ENCODE peak calls at places on chromosome 18, in four cellular contexts. U is K562, S is HepG2, M is GM12878. Q is an unnamed sample.

GRCh38 chr18:33116376-33116775 is 324.1 kb downstream of the CCDC178 start:
- DNase-seq in U (no peak), M (no peak), S (no peak), Q (no peak)

GRCh38 chr18:46590103-46590502 is 66.9 kb downstream of the LOXHD1 start:
- DNase-seq in S (no peak), U (no peak), M (no peak), Q (no peak)

GRCh38 chr18:26746284-26747130 is 119.0 kb downstream of the AQP4 start:
- DNase-seq in U (no peak), M (no peak), S (peak), Q (no peak)

GRCh38 chr18:9474103-9474982 is 970 bp upstream of the RALBP1 start:
- DNase-seq in M (no peak), U (no peak), S (peak), Q (peak)

GRCh38 chr18:57846258-57846657 is 43.1 kb upstream of the ATP8B1 start:
- DNase-seq in S (no peak), U (peak), M (no peak), Q (peak)

GRCh38 chr18:51185075-51185474 is 12.4 kb downstream of the MEX3C start:
- DNase-seq in M (no peak), S (no peak), U (no peak), Q (no peak)

GRCh38 chr18:9835112-9835755 is 50.5 kb upstream of the TXNDC2 start:
- DNase-seq in U (no peak), M (no peak), S (no peak), Q (no peak)

GRCh38 chr18:70289351-70290330 is 796 bp downstream of the SOCS6 start:
- DNase-seq in M (no peak), S (no peak), U (peak), Q (no peak)

GRCh38 chr18:79579807-79580480 is 99.7 kb upstream of the CTDP1 start:
- DNase-seq in M (no peak), U (no peak), S (no peak), Q (no peak)

GRCh38 chr18:36464126-36464651 is 166.7 kb downstream of the FHOD3 start:
- DNase-seq in S (peak), M (no peak), U (no peak), Q (no peak)

GRCh38 chr18:67425724-67426123 is 90.8 kb downstream of the DSEL start:
- DNase-seq in M (no peak), S (no peak), U (no peak), Q (no peak)

GRCh38 chr18:52339891-52340371 is at the start of gene DCC:
- DNase-seq in S (peak), M (no peak), U (no peak), Q (no peak)

GRCh38 chr18:79774111-79774510 is 23.6 kb upstream of the KCNG2 start:
- DNase-seq in M (no peak), U (no peak), S (no peak), Q (no peak)

GRCh38 chr18:41513438-41513837 is 441.6 kb upstream of the PIK3C3 start:
- DNase-seq in U (no peak), S (no peak), M (no peak), Q (no peak)

GRCh38 chr18:23852236-23853045 is 162.1 kb upstream of the TTC39C start:
- DNase-seq in U (no peak), M (no peak), S (no peak), Q (no peak)

GRCh38 chr18:43279015-43279758 is 1.9 kb upstream of the SYT4 start:
- DNase-seq in S (peak), U (no peak), M (no peak), Q (no peak)

GRCh38 chr18:9405977-9406376 is 69.3 kb upstream of the RALBP1 start:
- DNase-seq in S (no peak), M (no peak), U (no peak), Q (no peak)

GRCh38 chr18:4831791-4832375 is 365.2 kb downstream of the AKAIN1 start:
- DNase-seq in S (no peak), M (no peak), U (no peak), Q (no peak)

GRCh38 chr18:63199743-63200241 is 119.8 kb downstream of the BCL2 start:
- DNase-seq in M (no peak), U (no peak), S (no peak), Q (no peak)

GRCh38 chr18:71443726-71444480 is 1100.2 kb downstream of the CBLN2 start:
- DNase-seq in S (no peak), M (no peak), U (no peak), Q (no peak)

DNA sequence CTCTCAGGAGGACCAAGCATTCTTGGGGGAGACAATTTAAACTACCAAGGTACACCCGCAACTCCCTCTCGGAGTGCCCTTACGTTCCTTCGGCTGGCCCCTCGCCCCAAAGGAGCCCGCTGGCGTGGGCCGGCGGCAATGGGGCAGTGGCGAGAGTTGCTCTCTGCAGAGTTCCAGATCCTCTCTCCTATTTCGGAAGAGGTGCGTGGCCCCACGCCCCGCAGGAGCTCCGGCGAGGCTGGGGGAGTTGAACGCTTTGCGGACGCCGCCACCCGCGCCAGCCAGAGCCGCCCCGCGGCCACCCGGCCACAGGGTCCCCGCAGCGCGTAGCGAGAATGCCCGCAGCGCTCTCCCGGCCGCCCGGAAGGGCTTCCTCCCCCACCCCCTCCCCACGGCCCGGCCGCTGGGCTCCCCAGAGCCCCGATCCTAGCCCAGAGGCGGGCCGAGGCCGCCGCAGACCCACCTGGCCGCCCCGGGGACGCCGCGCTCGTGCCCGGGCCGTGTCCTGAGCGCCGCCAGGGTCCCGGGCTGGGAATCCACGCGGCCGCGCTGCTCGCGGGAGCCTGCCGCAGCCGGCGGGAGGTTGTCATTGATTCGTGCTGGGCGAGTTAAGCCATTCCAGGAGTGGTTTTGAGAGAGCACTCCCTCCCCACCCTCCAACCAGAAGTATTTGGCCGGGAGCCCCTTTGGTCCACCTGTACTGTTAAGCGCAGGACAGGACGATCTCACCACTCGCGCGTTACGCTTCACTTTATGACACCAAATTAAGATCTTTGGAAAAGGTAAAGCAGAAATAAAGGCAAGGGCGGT is 206.3 kb upstream of the SMAD2 start:
- DNase-seq in U (no peak), M (no peak), S (no peak), Q (no peak)
- TF ChIP-seq JUND in U (no peak), M (no peak), S (no peak), Q (no peak)

GRCh38 chr18:28175930-28176673 is 828 bp downstream of the CDH2 start:
- DNase-seq in M (no peak), U (no peak), S (no peak), Q (no peak)

GRCh38 chr18:28178720-28179119 is 1.8 kb upstream of the CDH2 start:
- DNase-seq in S (no peak), U (no peak), M (no peak), Q (no peak)

GRCh38 chr18:28177828-28178635 is 1.1 kb upstream of the CDH2 start:
- DNase-seq in U (no peak), S (peak), M (no peak), Q (no peak)

GRCh38 chr18:28176674-28176932 is 327 bp downstream of the CDH2 start:
- DNase-seq in S (no peak), M (no peak), U (no peak), Q (no peak)

GRCh38 chr18:28176933-28177827 is at the start of gene CDH2:
- DNase-seq in S (peak), U (no peak), M (no peak), Q (no peak)
- H3K4me3 ChIP-seq in S (peak), U (no peak), M (no peak), Q (no peak)

DNA sequence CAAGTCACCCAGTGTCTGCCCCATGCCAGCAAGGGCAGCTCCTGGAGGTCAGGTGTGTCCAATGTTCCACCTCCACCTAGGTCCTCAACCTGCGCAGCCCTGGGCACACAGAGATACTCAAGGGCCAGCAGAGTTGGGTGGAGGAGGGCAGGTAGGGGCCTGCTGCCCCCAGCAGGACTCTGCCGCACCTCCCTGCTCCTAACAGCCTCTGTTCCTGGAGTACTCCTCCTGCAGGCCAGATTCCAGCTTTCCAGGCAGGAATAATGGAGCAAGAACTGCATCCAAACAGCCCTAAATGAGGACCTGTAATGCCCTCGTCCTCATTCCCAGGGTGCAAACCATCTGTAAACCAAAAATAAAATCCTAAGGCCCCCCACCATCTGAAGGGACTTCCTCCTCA is 44.4 kb upstream of the ACAA2 start:
- DNase-seq in U (no peak), S (no peak), M (no peak), Q (no peak)
- TF ChIP-seq CTCF in U (peak), S (peak), M (no peak), Q (no peak)

DNA sequence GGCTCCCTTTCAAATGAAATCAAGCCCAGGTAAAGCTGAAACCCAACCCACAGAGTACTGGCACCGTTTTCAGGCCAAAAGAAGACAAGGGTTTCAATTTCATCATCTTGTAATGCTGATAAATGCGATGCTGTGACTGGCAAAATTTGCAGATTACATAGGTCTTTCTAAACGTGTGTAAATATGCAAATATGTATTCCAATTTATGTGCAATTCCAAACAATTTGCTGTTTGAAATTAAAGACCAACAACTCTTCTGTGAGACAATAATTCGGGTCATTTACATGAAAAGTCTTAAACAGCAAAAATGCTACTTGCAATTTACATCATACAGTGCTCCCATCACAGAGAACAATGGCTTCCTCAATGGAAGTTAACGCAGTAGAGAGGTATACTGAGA is 2.8 kb upstream of the ZNF532 start:
- DNase-seq in M (no peak), S (no peak), U (no peak), Q (no peak)
- TF ChIP-seq JUND in M (no peak), S (no peak), U (no peak), Q (no peak)

GRCh38 chr18:48946329-48946835 is 4.4 kb downstream of the SMAD7 start:
- DNase-seq in M (no peak), S (peak), U (no peak), Q (no peak)
- H3K4me3 ChIP-seq in M (peak), S (peak), U (no peak), Q (no peak)

GRCh38 chr18:22726469-22726868 is 206.7 kb upstream of the RBBP8 start:
- DNase-seq in M (no peak), S (no peak), U (no peak), Q (no peak)
- TF ChIP-seq CTCF in M (no peak), S (no peak), U (no peak), Q (no peak)

DNA sequence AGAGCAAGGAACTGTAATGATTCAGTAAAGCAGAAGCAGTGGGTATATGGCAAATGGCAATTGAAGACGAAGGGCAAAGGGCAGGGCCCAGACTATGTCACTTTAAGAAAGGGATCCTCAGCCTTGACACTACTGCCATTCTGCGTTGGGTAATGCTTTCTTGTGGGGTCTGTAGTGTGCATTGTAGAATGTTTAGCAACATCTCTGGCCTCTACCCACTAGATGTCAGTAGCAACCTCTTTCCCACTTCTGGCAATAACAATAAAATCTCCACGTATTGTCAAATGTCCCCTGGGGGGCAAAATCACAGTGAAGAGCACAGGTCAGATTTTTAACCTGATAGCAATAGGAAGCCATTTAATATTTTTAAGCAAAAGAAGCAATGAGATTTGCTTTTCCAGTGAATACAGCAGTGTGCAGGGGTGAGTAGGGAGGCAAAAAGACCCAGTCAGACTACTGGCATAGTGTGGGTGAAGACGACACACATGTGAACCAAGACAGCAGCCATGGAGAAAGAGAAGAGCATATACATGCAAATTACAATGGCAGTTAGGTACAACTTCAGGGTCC is 209.5 kb downstream of the DYM start:
- DNase-seq in S (peak), M (no peak), U (no peak), Q (no peak)
- TF ChIP-seq JUND in S (no peak), M (no peak), U (no peak), Q (no peak)

DNA sequence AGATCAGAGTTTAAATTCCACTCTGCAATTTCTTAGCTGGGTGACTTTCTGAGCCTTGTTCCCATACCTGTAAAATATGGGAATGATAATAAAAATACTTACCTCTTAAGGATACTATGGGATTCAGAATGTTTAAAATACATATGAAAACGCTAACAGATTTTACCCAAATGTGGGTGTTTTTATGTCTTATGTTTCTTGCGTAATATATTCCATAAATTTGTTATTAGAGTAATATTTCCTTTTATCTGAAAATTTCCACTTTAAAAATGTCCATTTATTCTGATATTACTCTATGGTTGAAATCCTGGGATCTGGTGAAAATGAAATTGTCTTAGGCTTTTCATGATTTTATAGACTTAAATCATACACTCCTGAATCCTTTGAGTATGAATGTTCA is 45.5 kb downstream of the MAPRE2 start:
- DNase-seq in U (no peak), S (no peak), M (no peak), Q (no peak)
- H3K4me3 ChIP-seq in U (no peak), S (no peak), M (no peak), Q (no peak)

GRCh38 chr18:3468066-3468705 is 18.2 kb downstream of the TGIF1 start:
- DNase-seq in M (no peak), S (no peak), U (no peak), Q (no peak)
- TF ChIP-seq CTCF in M (no peak), S (no peak), U (peak), Q (no peak)